ENCODE peak calls at places on chromosomes 7 and 10, in seven cellular contexts. X is MM.1S, E is upper lobe of right lung, A is upper lobe of left lung, R is lower lobe of right lung, F is left ventricle myocardium inferior, S is SJCRH30. M is an unnamed sample.

GRCh38 chr10:593901-594457 is 95.5 kb downstream of the DIP2C start:
- DNase-seq in R (no peak), S (no peak), A (no peak), F (peak; percentile 37), E (peak; percentile 56), X (no peak), M (no peak)

GRCh38 chr10:12416396-12417090 is 67.2 kb downstream of the CAMK1D start:
- DNase-seq in A (no peak), F (no peak), S (no peak), R (no peak), E (no peak), X (no peak), M (no peak)

GRCh38 chr7:8149222-8149621 is 112.7 kb downstream of the ICA1 start:
- DNase-seq in A (no peak), X (no peak), F (no peak), S (no peak), R (no peak), E (no peak), M (no peak)

GRCh38 chr10:110684800-110685446 is 40.8 kb downstream of the RBM20 start:
- DNase-seq in X (no peak), A (peak; percentile 43), R (no peak), S (peak; percentile 41), E (no peak), F (no peak), M (peak; percentile 68)

GRCh38 chr10:35940067-35940989 is 298.2 kb upstream of the FZD8 start:
- DNase-seq in X (no peak), F (no peak), E (no peak), R (no peak), A (peak; percentile 36), S (peak; percentile 63), M (peak; percentile 46)

GRCh38 chr10:33791295-33791694 is 456.8 kb upstream of the NRP1 start:
- DNase-seq in E (no peak), F (no peak), S (peak; percentile 54), A (no peak), X (no peak), R (no peak), M (no peak)

GRCh38 chr7:136134503-136134902 is 157.3 kb upstream of the MTPN start:
- DNase-seq in E (no peak), R (no peak), A (no peak), F (no peak), S (peak; percentile 17), X (no peak), M (no peak)

GRCh38 chr10:130607386-130607785 is 471.2 kb downstream of the GLRX3 start:
- DNase-seq in A (no peak), F (no peak), X (no peak), E (no peak), R (no peak), S (no peak), M (no peak)

GRCh38 chr7:100706672-100707311 is 871 bp downstream of the POP7 start:
- DNase-seq in E (no peak), F (no peak), A (peak; percentile 81), S (no peak), R (peak; percentile 56), X (no peak), M (peak; percentile 82)

GRCh38 chr10:59625842-59626522 is 83.7 kb downstream of the SLC16A9 start:
- DNase-seq in F (no peak), A (no peak), E (no peak), R (no peak), X (peak; percentile 76), S (peak; percentile 72), M (no peak)

GRCh38 chr10:50325449-50326188 is 74.3 kb upstream of the ASAH2 start:
- DNase-seq in E (peak; percentile 58), F (peak; percentile 43), S (peak; percentile 2), R (peak; percentile 58), A (no peak), X (peak; percentile 75), M (peak; percentile 84)

GRCh38 chr7:1197997-1198632 is 34.6 kb upstream of the UNCX start:
- DNase-seq in S (no peak), F (no peak), A (peak; percentile 51), X (no peak), R (no peak), E (no peak), M (no peak)

GRCh38 chr7:32206987-32207386 is 136.8 kb upstream of the PDE1C start:
- DNase-seq in E (no peak), X (no peak), F (peak; percentile 19), S (peak; percentile 29), R (no peak), A (peak; percentile 46), M (no peak)

GRCh38 chr7:49791089-49791741 is 17.8 kb downstream of the VWC2 start:
- DNase-seq in F (no peak), R (no peak), E (no peak), X (peak; percentile 63), S (peak; percentile 21), A (no peak), M (no peak)

GRCh38 chr7:131753620-131754222 is 197.3 kb upstream of the PODXL start:
- DNase-seq in S (peak; percentile 77), E (no peak), R (no peak), X (no peak), F (no peak), A (no peak), M (no peak)

GRCh38 chr10:12966067-12966466 is 35.4 kb downstream of the CCDC3 start:
- DNase-seq in R (no peak), E (no peak), F (no peak), X (no peak), S (no peak), A (no peak), M (no peak)

GRCh38 chr7:15929406-15929805 is 242.9 kb upstream of the MEOX2 start:
- DNase-seq in A (no peak), F (no peak), R (no peak), S (no peak), E (no peak), X (no peak), M (no peak)

DNA sequence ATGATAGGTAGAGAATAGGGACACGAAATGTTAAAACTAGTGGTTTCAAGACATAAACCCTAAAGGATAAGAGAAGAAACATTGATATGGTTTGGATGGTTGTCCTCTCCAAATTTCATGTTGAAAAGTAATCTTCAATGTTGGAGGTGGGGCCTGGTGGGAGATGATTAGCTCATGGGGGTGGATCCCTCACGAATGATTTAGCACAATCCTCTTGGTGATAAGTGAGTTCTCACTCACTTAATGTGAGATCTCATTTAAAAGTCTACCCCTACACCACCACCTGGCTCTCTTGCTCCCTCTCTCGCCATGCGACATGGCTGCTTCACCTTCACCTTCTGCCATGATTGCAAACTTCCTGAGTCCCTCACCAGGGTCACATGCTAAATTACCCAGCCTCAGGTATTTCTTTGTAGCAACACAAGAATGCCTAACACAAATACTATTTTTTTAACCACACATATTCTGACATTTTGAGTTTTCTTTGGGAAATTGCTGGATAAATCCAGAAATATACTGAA is 242.4 kb upstream of the PHF14 start:
- DNase-seq in F (no peak), X (no peak), A (no peak), E (no peak), R (no peak), S (no peak), M (no peak)
- H3K27ac ChIP-seq in F (no peak overlapping the region), X (no peak overlapping the region), A (no peak overlapping the region), E (no peak overlapping the region), R (no peak overlapping the region), S (no peak overlapping the region), M (no peak overlapping the region)

DNA sequence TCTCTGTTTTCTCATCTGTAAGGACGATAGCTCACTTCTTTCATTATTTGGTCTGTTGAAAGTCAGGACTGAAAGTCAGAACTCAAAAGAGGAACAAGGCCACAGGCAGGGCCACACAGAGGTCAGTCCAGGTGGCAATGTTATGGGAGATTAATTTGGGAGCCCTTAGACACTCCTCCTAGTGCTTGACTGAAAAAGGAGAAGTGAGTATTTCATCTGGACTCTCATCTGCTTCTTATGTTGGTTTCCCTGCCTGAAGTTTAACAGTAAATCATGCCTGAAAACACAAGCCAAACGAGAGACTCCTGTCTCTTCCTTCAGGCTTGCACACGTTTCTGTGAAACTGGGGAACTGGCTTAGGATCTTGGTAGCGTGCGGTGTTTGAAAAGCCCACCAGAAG is 248.5 kb downstream of the BUB3 start:
- DNase-seq in S (no peak), A (no peak), X (peak; percentile 80), E (no peak), F (no peak), R (no peak), M (no peak)
- H3K4me3 ChIP-seq in S (no peak overlapping the region), A (no peak overlapping the region), X (peak overlapping the region; percentile 2), E (no peak overlapping the region), F (no peak overlapping the region), R (no peak overlapping the region), M (no peak overlapping the region)

GRCh38 chr10:133230023-133230319 is at the start of gene UTF1:
- DNase-seq in A (no peak), E (no peak), S (no peak), F (no peak), X (no peak), R (no peak), M (no peak)
- H3K27me3 ChIP-seq in A (peaks cover 28% of the 10 kb centered on the region), E (peaks cover 62% of the 10 kb centered on the region), S (no peaks in the 10 kb centered on the region), F (peaks cover 99% of the 10 kb centered on the region), X (peaks cover 68% of the 10 kb centered on the region), R (peaks cover 85% of the 10 kb centered on the region), M (no peaks in the 10 kb centered on the region)

GRCh38 chr10:132515811-132516726 is 21.5 kb upstream of the INPP5A start:
- DNase-seq in R (peak; percentile 34), F (no peak), S (no peak), E (no peak), A (peak; percentile 40), X (no peak), M (peak; percentile 75)

GRCh38 chr10:132517951-132518521 is 19.6 kb upstream of the INPP5A start:
- DNase-seq in R (peak; percentile 40), X (no peak), S (no peak), A (peak; percentile 71), F (no peak), E (peak; percentile 63), M (peak; percentile 75)

GRCh38 chr10:132514841-132515521 is 22.6 kb upstream of the INPP5A start:
- DNase-seq in A (peak; percentile 68), S (no peak), R (no peak), X (no peak), E (no peak), F (no peak), M (no peak)

GRCh38 chr10:132518572-132519381 is 18.8 kb upstream of the INPP5A start:
- DNase-seq in F (peak; percentile 86), S (no peak), X (no peak), E (peak; percentile 90), R (peak; percentile 85), A (peak; percentile 92), M (peak; percentile 74)

DNA sequence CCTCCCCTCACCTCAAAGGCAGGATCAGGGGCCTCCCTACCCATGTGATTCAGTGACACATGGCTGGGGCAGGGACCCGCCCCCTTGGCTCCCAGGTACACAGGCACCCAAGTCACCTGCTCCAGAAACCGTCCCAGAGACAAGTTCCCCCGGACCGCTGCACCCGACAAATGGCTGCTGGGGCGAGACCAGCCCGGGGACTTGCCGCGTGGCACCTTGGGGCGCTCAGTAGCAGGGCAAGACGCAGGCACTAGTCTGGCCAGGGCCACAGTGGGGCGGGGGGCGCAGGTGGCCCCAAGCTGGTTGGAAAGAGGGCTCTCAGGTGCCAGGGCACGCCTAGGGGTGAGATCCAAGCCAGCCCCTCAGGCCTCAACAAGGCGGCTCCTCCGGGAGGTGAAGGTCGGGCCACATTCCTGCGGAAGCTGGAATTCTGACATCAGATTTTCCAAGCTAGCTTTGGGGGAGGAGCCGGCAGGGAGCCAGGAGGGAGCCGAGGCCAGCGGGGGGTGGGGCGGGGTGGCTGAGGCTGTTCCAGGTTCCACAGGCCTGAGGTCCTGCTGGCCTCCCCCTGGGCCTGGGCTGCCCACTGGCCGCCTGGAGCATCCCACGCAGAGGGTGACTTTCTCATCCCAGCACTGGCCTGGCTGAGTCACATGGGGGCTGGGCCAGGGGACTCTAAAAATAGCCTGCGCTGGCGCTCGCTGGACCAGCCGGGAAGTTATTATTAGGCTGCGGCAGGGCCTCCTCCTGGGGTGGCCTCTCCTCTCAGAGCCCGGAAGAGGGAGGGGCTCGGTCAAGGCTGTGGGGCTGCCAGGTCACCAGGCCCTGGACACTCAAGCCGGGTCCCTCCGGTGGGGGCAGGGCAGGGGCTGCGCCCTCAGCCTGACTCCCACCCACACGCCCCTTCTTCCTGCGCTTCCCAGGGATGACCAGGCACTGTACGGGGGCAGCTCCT is 20.5 kb upstream of the INPP5A start:
- DNase-seq in F (peak; percentile 94), E (peak; percentile 92), R (peak; percentile 88), X (no peak), A (peak; percentile 91), S (peak; percentile 70), M (peak; percentile 96)
- H3K27ac ChIP-seq in F (peak overlapping the region; percentile 97), E (peak overlapping the region; percentile 88), R (peak overlapping the region; percentile 85), X (no peak overlapping the region), A (peak overlapping the region; percentile 88), S (peak overlapping the region; percentile 12), M (peak overlapping the region; percentile 98)

M was measured in aorta.